ENCODE peak calls at places on chromosomes 6 and 20, in ten cellular contexts. G is endodermal cell; T is NCI-H2029 treated with DMSO at 0.1 percent for 48 hours; D is NCI-H1092 treated with DMSO at 0.1 percent for 48 hours; N is CD8-positive, alpha-beta T cell; S is activated CD4-positive, CD25-positive, alpha-beta regulatory T cell; F is left lobe of liver; J is mucosa of gallbladder; V is EH; B is GM23338. K is an unnamed sample.

GRCh38 chr6:166861304-166861703 is 95.0 kb downstream of the RNASET2 start:
- DNase-seq in G (no peak), T (no peak), D (no peak), N (no peak), S (no peak), F (no peak), J (no peak), V (no peak), B (no peak), K (no peak)

GRCh38 chr6:157644043-157644810 is 178.8 kb upstream of the SNX9 start:
- DNase-seq in G (no peak), T (no peak), D (no peak), N (no peak), S (no peak), F (no peak), J (no peak), V (peak), B (no peak), K (no peak)

GRCh38 chr6:47525330-47526057 is 47.9 kb downstream of the CD2AP start:
- DNase-seq in G (no peak), T (no peak), D (no peak), N (no peak), S (no peak), F (no peak), J (no peak), V (no peak), B (no peak), K (no peak)

GRCh38 chr20:41572010-41572572 is 46.1 kb downstream of the CHD6 start:
- DNase-seq in G (no peak), T (peak), D (no peak), N (no peak), S (no peak), F (no peak), J (no peak), V (no peak), B (no peak), K (no peak)

GRCh38 chr6:129766959-129767728 is 57.2 kb upstream of the ARHGAP18 start:
- DNase-seq in G (peak), T (no peak), D (peak), N (peak), S (peak), F (no peak), J (no peak), V (peak), B (peak), K (peak)

GRCh38 chr20:25574411-25574810 is 10.9 kb downstream of the NINL start:
- DNase-seq in G (no peak), T (no peak), D (no peak), N (no peak), S (no peak), F (no peak), J (no peak), V (peak), B (no peak), K (no peak)

GRCh38 chr20:50546729-50547314 is 36.6 kb downstream of the PTPN1 start:
- DNase-seq in G (no peak), T (no peak), D (no peak), N (no peak), S (no peak), F (peak), J (no peak), V (no peak), B (no peak), K (no peak)

GRCh38 chr6:87139236-87139635 is 16.1 kb upstream of the ZNF292 start:
- DNase-seq in G (no peak), T (peak), D (peak), N (peak), S (no peak), F (no peak), J (peak), V (peak), B (peak), K (peak)

GRCh38 chr20:17725094-17725835 is 25.5 kb downstream of the BANF2 start:
- DNase-seq in G (no peak), T (peak), D (peak), N (no peak), S (no peak), F (no peak), J (no peak), V (no peak), B (no peak), K (peak)

GRCh38 chr6:79984261-79984660 is 20.2 kb upstream of the TTK start:
- DNase-seq in G (peak), T (no peak), D (no peak), N (no peak), S (no peak), F (no peak), J (no peak), V (peak), B (peak), K (no peak)

GRCh38 chr6:125273965-125274364 is 27.8 kb downstream of the HDDC2 start:
- DNase-seq in G (no peak), T (no peak), D (no peak), N (no peak), S (no peak), F (no peak), J (peak), V (peak), B (no peak), K (no peak)

GRCh38 chr20:9977629-9978028 is 57.2 kb upstream of the ANKEF1 start:
- DNase-seq in G (no peak), T (no peak), D (no peak), N (no peak), S (no peak), F (no peak), J (no peak), V (no peak), B (no peak), K (no peak)

GRCh38 chr6:169949501-169950097 is 198.2 kb downstream of the ERMARD start:
- DNase-seq in G (no peak), T (no peak), D (no peak), N (no peak), S (no peak), F (no peak), J (no peak), V (no peak), B (no peak), K (no peak)

GRCh38 chr20:50368813-50369224 is 141.4 kb upstream of the PTPN1 start:
- DNase-seq in G (no peak), T (no peak), D (no peak), N (no peak), S (no peak), F (no peak), J (no peak), V (peak), B (no peak), K (no peak)

GRCh38 chr6:300026-300425 is 7.7 kb downstream of the DUSP22 start:
- DNase-seq in G (no peak), T (no peak), D (no peak), N (no peak), S (no peak), F (no peak), J (no peak), V (no peak), B (no peak), K (no peak)

GRCh38 chr20:9611921-9612320 is 97.5 kb downstream of the LAMP5 start:
- DNase-seq in G (no peak), T (no peak), D (no peak), N (no peak), S (no peak), F (no peak), J (no peak), V (no peak), B (no peak), K (no peak)

GRCh38 chr6:12228447-12229146 is 61.6 kb upstream of the EDN1 start:
- DNase-seq in G (no peak), T (no peak), D (no peak), N (no peak), S (no peak), F (peak), J (no peak), V (no peak), B (peak), K (no peak)

GRCh38 chr20:38460040-38460623 is 12.5 kb upstream of the RALGAPB start:
- DNase-seq in G (no peak), T (peak), D (no peak), N (no peak), S (no peak), F (no peak), J (peak), V (peak), B (no peak), K (peak)

K was measured in pancreas.